ENCODE peak calls at places on chromosomes 7 and 10, in ten cellular contexts. I is CD8-positive, alpha-beta T cell; C is hepatocyte; N is astrocyte of the spinal cord; X is fibroblast of pulmonary artery; Q is AG09309; K is adrenal gland; J is IMR-90; Z is MM.1S; O is cardiac fibroblast. A is an unnamed sample.

GRCh38 chr7:2715341-2716231 is 27.6 kb downstream of the AMZ1 start:
- DNase-seq in I (peak; percentile 25), C (no peak), N (no peak), X (no peak), Q (no peak), K (no peak), J (peak; percentile 57), Z (peak; percentile 43), O (no peak), A (no peak)

GRCh38 chr7:17269345-17270221 is 28.9 kb upstream of the AHR start:
- DNase-seq in I (no peak), C (no peak), N (no peak), X (no peak), Q (no peak), K (no peak), J (no peak), Z (no peak), O (no peak), A (no peak)

GRCh38 chr10:59580257-59580863 is 129.3 kb downstream of the SLC16A9 start:
- DNase-seq in I (no peak), C (peak; percentile 49), N (peak; percentile 63), X (peak; percentile 82), Q (peak; percentile 11), K (no peak), J (peak; percentile 58), Z (peak; percentile 13), O (peak; percentile 76), A (peak; percentile 65)

GRCh38 chr7:70738486-70738885 is 393.5 kb upstream of the GALNT17 start:
- DNase-seq in I (no peak), C (no peak), N (no peak), X (no peak), Q (no peak), K (no peak), J (no peak), Z (no peak), O (no peak), A (no peak)

GRCh38 chr7:36686499-36686898 is 37.8 kb downstream of the AOAH start:
- DNase-seq in I (peak; percentile 19), C (peak; percentile 25), N (peak; percentile 45), X (peak; percentile 14), Q (no peak), K (no peak), J (peak; percentile 41), Z (no peak), O (peak; percentile 30), A (peak; percentile 52)

GRCh38 chr10:68231106-68231901 is 609 bp downstream of the ATOH7 start:
- DNase-seq in I (peak; percentile 7), C (peak; percentile 87), N (peak; percentile 64), X (peak; percentile 60), Q (no peak), K (peak; percentile 47), J (peak; percentile 76), Z (peak; percentile 80), O (peak; percentile 55), A (peak; percentile 58)

GRCh38 chr10:6400331-6400730 is 179.7 kb downstream of the PRKCQ start:
- DNase-seq in I (no peak), C (no peak), N (no peak), X (no peak), Q (no peak), K (no peak), J (no peak), Z (no peak), O (no peak), A (no peak)

GRCh38 chr10:79239275-79239779 is 107.9 kb upstream of the PPIF start:
- DNase-seq in I (no peak), C (peak; percentile 72), N (peak; percentile 37), X (no peak), Q (no peak), K (peak; percentile 71), J (peak; percentile 80), Z (no peak), O (peak; percentile 49), A (peak; percentile 71)

GRCh38 chr10:105253843-105254242 is 612.8 kb downstream of the SORCS3 start:
- DNase-seq in I (no peak), C (no peak), N (no peak), X (no peak), Q (no peak), K (no peak), J (no peak), Z (no peak), O (no peak), A (no peak)

GRCh38 chr7:52565980-52566379 is 469.5 kb upstream of the POM121L12 start:
- DNase-seq in I (no peak), C (no peak), N (no peak), X (no peak), Q (no peak), K (no peak), J (no peak), Z (no peak), O (no peak), A (no peak)

GRCh38 chr7:1124816-1125602 is 35.0 kb downstream of the ZFAND2A start:
- DNase-seq in I (no peak), C (no peak), N (no peak), X (no peak), Q (no peak), K (no peak), J (no peak), Z (no peak), O (peak; percentile 41), A (peak; percentile 57)

GRCh38 chr7:1124164-1124563 is 35.8 kb downstream of the ZFAND2A start:
- DNase-seq in I (no peak), C (no peak), N (peak; percentile 20), X (no peak), Q (no peak), K (no peak), J (no peak), Z (no peak), O (no peak), A (peak; percentile 50)

GRCh38 chr7:1121886-1122831 is 34.2 kb downstream of the GPER1 start:
- DNase-seq in I (no peak), C (no peak), N (no peak), X (no peak), Q (no peak), K (no peak), J (no peak), Z (no peak), O (peak; percentile 12), A (no peak)

GRCh38 chr7:1122832-1123501 is 35.1 kb downstream of the GPER1 start:
- DNase-seq in I (no peak), C (no peak), N (no peak), X (no peak), Q (no peak), K (no peak), J (no peak), Z (no peak), O (peak; percentile 5), A (no peak)

DNA sequence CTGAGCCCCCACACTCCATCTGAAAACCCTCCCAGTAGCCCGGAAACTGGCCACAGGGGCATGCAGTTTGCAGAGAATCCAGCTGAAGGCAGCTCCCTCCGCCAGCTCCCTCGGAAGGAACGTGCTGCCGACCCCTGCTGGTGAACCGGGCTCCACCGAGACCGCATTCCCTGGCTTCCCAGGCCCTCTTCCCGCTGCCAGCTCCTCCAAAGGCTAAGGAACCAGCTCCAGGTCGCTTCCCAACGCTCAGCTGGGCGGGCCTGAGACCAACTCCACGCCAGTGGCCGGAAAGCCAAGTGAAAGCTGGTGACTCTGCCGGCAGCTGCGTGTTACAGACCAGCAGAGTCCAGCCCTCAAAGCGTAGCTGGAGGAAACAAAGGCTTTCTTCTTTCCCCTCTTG is 35.8 kb downstream of the GPER1 start:
- DNase-seq in I (no peak), C (peak; percentile 80), N (peak; percentile 82), X (peak; percentile 90), Q (peak; percentile 66), K (peak; percentile 79), J (peak; percentile 79), Z (no peak), O (peak; percentile 80), A (peak; percentile 91)
- H3K4me3 ChIP-seq in I (no peak overlapping the region), C (no peak overlapping the region), N (peak overlapping the region; percentile 2), X (peak overlapping the region; percentile 22), Q (peak overlapping the region; percentile 28), K (peak overlapping the region; percentile 22), J (no peak overlapping the region), Z (no peak overlapping the region), O (peak overlapping the region; percentile 43), A (no peak overlapping the region)

GRCh38 chr7:155371884-155372781 is 74.5 kb downstream of the INSIG1 start:
- DNase-seq in I (no peak), C (peak; percentile 51), N (no peak), X (no peak), Q (no peak), K (no peak), J (no peak), Z (peak; percentile 36), O (no peak), A (no peak)
- TF ChIP-seq CTCF in I (no peak), C (peak; percentile 32), N (peak; percentile 2), X (no peak), Q (no peak), K (no peak), J (peak; percentile 29), Z (peak; percentile 68), O (no peak), A (no peak)

DNA sequence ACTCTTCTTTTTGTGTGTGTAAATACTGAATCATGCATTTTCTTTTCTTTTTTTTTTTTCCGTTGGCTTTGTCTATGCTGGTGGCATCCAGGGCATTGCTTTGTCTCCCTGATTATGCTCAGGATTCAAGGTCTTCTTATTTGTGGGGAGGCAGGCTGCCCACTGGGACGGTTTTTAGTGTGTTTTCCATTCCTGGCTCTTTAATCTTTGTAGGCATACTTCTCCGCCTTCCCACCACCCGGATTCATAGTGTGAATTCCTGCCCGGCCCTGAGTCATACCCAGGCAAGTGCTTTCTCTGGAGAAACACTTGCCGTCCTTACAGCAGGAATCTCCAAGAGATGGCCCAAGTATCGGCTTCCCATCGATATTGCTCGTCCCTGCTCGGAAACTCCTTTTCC is 5.2 kb downstream of the ZNF655 start:
- DNase-seq in I (no peak), C (peak; percentile 15), N (peak; percentile 85), X (peak; percentile 44), Q (peak; percentile 48), K (peak; percentile 79), J (peak; percentile 80), Z (no peak), O (peak; percentile 75), A (peak; percentile 80)
- H3K4me3 ChIP-seq in I (no peak overlapping the region), C (no peak overlapping the region), N (no peak overlapping the region), X (no peak overlapping the region), Q (no peak overlapping the region), K (no peak overlapping the region), J (no peak overlapping the region), Z (no peak overlapping the region), O (no peak overlapping the region), A (no peak overlapping the region)

DNA sequence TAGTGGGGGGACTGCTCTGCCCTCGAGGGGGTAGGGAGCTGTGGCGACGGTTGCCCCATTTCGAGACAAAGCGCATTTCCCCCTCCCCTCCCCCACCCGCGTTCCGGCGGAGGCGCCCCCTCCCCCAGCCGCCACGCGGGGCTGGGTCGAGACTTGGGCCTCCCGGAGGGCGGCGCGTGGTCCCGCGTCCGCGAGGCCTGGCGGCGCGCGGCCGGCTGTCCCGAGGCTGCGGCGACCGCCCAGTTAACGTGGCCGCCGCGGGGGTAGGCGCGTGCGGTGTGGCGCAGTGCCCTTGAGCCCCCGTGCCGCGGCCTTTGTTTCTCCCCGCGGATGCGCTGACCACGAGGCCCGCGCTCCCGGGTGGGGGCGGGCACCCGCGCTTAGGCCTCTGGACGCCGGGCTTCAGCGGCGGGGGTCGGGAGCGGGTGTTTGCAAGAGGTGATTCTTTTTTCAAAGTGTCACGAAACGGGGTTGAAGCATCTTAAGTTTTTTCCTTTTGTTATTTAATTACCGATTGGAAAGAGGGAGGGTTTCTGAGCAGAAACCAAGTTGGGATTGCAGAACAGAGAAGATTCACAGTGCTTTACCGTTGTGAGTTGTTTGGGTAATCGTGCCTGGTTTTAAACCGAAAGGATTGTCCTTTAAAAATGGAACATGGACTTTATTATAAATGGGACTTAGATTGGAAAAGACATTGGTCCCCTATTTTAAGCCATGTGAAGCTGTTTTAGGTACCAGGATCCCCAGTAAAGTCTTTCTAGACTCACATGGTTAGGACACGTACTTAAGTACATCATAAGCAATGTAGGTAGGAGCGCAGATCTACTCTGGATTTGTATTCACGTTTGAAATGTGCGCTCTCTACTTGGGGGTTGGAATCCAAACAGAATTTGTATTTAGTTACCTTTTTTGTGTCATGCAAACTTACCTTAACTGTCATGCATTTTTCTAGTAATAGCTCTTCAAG is 757 bp downstream of the CBX3 start:
- DNase-seq in I (peak; percentile 51), C (peak; percentile 79), N (peak; percentile 57), X (no peak), Q (no peak), K (peak; percentile 70), J (no peak), Z (peak; percentile 52), O (peak; percentile 43), A (peak; percentile 39)
- TF ChIP-seq CTCF in I (no peak), C (no peak), N (no peak), X (no peak), Q (no peak), K (no peak), J (no peak), Z (no peak), O (no peak), A (no peak)

A was measured in fibroblast of mammary gland.